ENCODE peak calls at places on chromosomes 3 and 15, in eight cellular contexts. S is HFFc6; P is right atrium auricular region; M is WTC11; F is PC-3; A is activated CD4-positive, alpha-beta T cell treated with anti-CD3 and anti-CD28 coated beads, Interleukin-2, amount 50 U/mL, for 1 hour; Z is SJSA1; Y is NB4. B is an unnamed sample.

GRCh38 chr3:127803619-127804018 is 18.7 kb downstream of the MGLL start:
- DNase-seq in P (no peak), Y (no peak), Z (peak), S (peak), A (no peak), M (no peak), F (peak), B (no peak)

GRCh38 chr15:68387288-68388143 is 44.4 kb downstream of the ITGA11 start:
- DNase-seq in M (peak), P (peak), F (no peak), S (no peak), Z (no peak), Y (no peak), A (no peak), B (peak)

GRCh38 chr15:64825431-64826294 is at the start of gene PIF1:
- DNase-seq in M (peak), S (peak), Y (peak), Z (peak), P (peak), F (peak), A (peak), B (peak)

GRCh38 chr3:184110316-184110725 is 13.5 kb downstream of the HTR3E start:
- DNase-seq in Y (peak), A (no peak), F (peak), Z (peak), M (no peak), S (peak), P (no peak), B (no peak)

GRCh38 chr3:104763007-104763406 is 603.7 kb upstream of the ALCAM start:
- DNase-seq in A (no peak), Z (peak), S (peak), P (no peak), Y (no peak), F (peak), M (no peak), B (no peak)

GRCh38 chr15:73704869-73705645 is 20.9 kb downstream of the CD276 start:
- DNase-seq in Z (peak), A (peak), M (peak), S (no peak), Y (peak), P (no peak), F (peak), B (no peak)

GRCh38 chr15:85754993-85755392 is 39.7 kb downstream of the KLHL25 start:
- DNase-seq in F (no peak), Z (no peak), A (no peak), S (no peak), Y (no peak), M (no peak), P (no peak), B (no peak)

GRCh38 chr15:65916664-65917406 is 47.5 kb downstream of the RAB11A start:
- DNase-seq in Z (peak), F (peak), A (no peak), P (no peak), S (peak), M (peak), Y (peak), B (no peak)

GRCh38 chr3:97658670-97659285 is 105.8 kb upstream of the ARL6 start:
- DNase-seq in S (peak), F (peak), P (no peak), A (no peak), Y (peak), M (no peak), Z (no peak), B (no peak)

GRCh38 chr3:68057637-68058320 is 403.4 kb upstream of the SUCLG2 start:
- DNase-seq in Y (peak), F (no peak), P (no peak), M (no peak), Z (no peak), A (peak), S (no peak), B (no peak)

GRCh38 chr3:136463170-136463569 is 213.0 kb downstream of the PCCB start:
- DNase-seq in S (no peak), P (no peak), Y (no peak), M (no peak), Z (no peak), F (no peak), A (no peak), B (no peak)

GRCh38 chr15:70584838-70585706 is 178.3 kb downstream of the UACA start:
- DNase-seq in A (peak), P (no peak), M (peak), S (peak), F (peak), Z (no peak), Y (peak), B (no peak)

GRCh38 chr3:33159234-33159633 is 45.4 kb downstream of the CRTAP start:
- DNase-seq in S (no peak), Y (no peak), A (no peak), M (no peak), F (no peak), P (no peak), Z (no peak), B (no peak)

GRCh38 chr15:73318463-73319351 is 50.1 kb downstream of the HCN4 start:
- DNase-seq in M (peak), F (no peak), P (no peak), Y (peak), S (no peak), A (no peak), Z (no peak), B (no peak)

GRCh38 chr15:76330281-76330680 is 6.3 kb upstream of the ISL2 start:
- DNase-seq in P (peak), Z (peak), F (peak), M (peak), Y (peak), A (no peak), S (peak), B (no peak)

GRCh38 chr3:32455609-32456428 is 46.8 kb downstream of the CMTM6 start:
- DNase-seq in Y (no peak), M (no peak), F (no peak), A (no peak), P (no peak), Z (no peak), S (no peak), B (peak)

GRCh38 chr3:185401319-185401955 is 38.5 kb downstream of the MAP3K13 start:
- DNase-seq in A (no peak), P (no peak), M (no peak), Z (no peak), S (no peak), Y (no peak), F (no peak), B (peak)

GRCh38 chr3:46405301-46406079 is 1.4 kb downstream of the CCR5AS start:
- DNase-seq in M (no peak), Y (no peak), F (peak), P (no peak), S (no peak), A (no peak), Z (peak), B (no peak)

GRCh38 chr3:99645277-99646106 is 7.1 kb downstream of the COL8A1 start:
- DNase-seq in A (no peak), Y (peak), P (no peak), F (peak), S (peak), Z (peak), M (peak), B (no peak)

GRCh38 chr3:161339517-161340500 is 31.5 kb downstream of the SPTSSB start:
- DNase-seq in P (no peak), Y (no peak), S (no peak), A (no peak), M (no peak), F (no peak), Z (peak), B (no peak)

GRCh38 chr3:25945366-25945765 is 155.5 kb downstream of the OXSM start:
- DNase-seq in Y (no peak), F (no peak), Z (no peak), M (no peak), A (no peak), P (no peak), S (no peak), B (no peak)

GRCh38 chr3:10224794-10225660 is 23.2 kb upstream of the TATDN2 start:
- DNase-seq in S (peak), Z (peak), Y (peak), A (peak), M (peak), F (peak), P (peak), B (no peak)

GRCh38 chr3:29382399-29382798 is 101.5 kb downstream of the RBMS3 start:
- DNase-seq in F (no peak), Z (no peak), A (no peak), Y (no peak), M (no peak), P (no peak), S (no peak), B (no peak)

GRCh38 chr3:134709563-134710312 is 58.9 kb upstream of the KY start:
- DNase-seq in M (no peak), P (no peak), S (peak), F (no peak), A (no peak), Z (no peak), Y (no peak), B (peak)

GRCh38 chr15:39887211-39887610 is 32.9 kb downstream of the GPR176 start:
- DNase-seq in M (peak), P (no peak), Y (no peak), S (no peak), A (no peak), Z (no peak), F (no peak), B (no peak)

GRCh38 chr15:46525984-46526725 is 891.3 kb downstream of the SQOR start:
- DNase-seq in Y (no peak), M (no peak), A (no peak), P (no peak), F (no peak), Z (no peak), S (no peak), B (no peak)

GRCh38 chr15:70742928-70743327 is 20.4 kb downstream of the UACA start:
- DNase-seq in A (no peak), S (no peak), Y (no peak), M (no peak), P (no peak), F (no peak), Z (peak), B (no peak)

GRCh38 chr15:90479656-90480055 is 50.1 kb upstream of the CRTC3 start:
- DNase-seq in S (peak), Z (no peak), F (peak), A (no peak), P (no peak), Y (no peak), M (no peak), B (no peak)

GRCh38 chr3:58157649-58158048 is 53.1 kb downstream of the DNASE1L3 start:
- DNase-seq in P (no peak), S (no peak), Z (no peak), A (no peak), Y (no peak), F (no peak), M (no peak), B (no peak)

GRCh38 chr3:152915695-152916094 is 80.8 kb downstream of the P2RY1 start:
- DNase-seq in M (no peak), Y (no peak), S (no peak), A (no peak), Z (no peak), F (peak), P (no peak), B (no peak)

GRCh38 chr3:114892117-114892870 is 254.8 kb downstream of the ZBTB20 start:
- DNase-seq in A (no peak), P (no peak), Z (no peak), M (no peak), S (no peak), Y (no peak), F (no peak), B (no peak)

GRCh38 chr3:169264711-169265110 is 398.8 kb downstream of the MECOM start:
- DNase-seq in P (peak), S (peak), Y (no peak), M (no peak), Z (no peak), F (peak), A (no peak), B (no peak)

GRCh38 chr15:40445411-40446055 is 4.8 kb downstream of the BAHD1 start:
- DNase-seq in Z (peak), Y (no peak), P (no peak), M (no peak), F (peak), S (peak), A (no peak), B (no peak)

B was measured in esophagus muscularis mucosa.